ENCODE peak calls at places on chromosomes 13 and 19, in four cellular contexts. One of them, this sample, is unnamed.

GRCh38 chr13:59424661-59425060 is 739.1 kb downstream of the DIAPH3 start:
- DNase-seq in ACHN: no peak
- DNase-seq in NCI-H748 treated with DMSO at 0.1 percent for 48 hours: no peak
- DNase-seq in stimulated activated CD8-positive, alpha-beta memory T cell treated with anti-CD3 and anti-CD28 coated beads, Interleukin-7, amount 100 ng/mL, for 48 hours: no peak
- DNase-seq in this sample: no peak

GRCh38 chr19:29562299-29563297 is 36.8 kb downstream of the VSTM2B start:
- DNase-seq in ACHN: no peak
- DNase-seq in NCI-H748 treated with DMSO at 0.1 percent for 48 hours: no peak
- DNase-seq in stimulated activated CD8-positive, alpha-beta memory T cell treated with anti-CD3 and anti-CD28 coated beads, Interleukin-7, amount 100 ng/mL, for 48 hours: no peak
- DNase-seq in this sample: no peak

GRCh38 chr19:4506449-4507149 is 11.7 kb downstream of the PLIN4 start:
- DNase-seq in ACHN: peak
- DNase-seq in NCI-H748 treated with DMSO at 0.1 percent for 48 hours: no peak
- DNase-seq in stimulated activated CD8-positive, alpha-beta memory T cell treated with anti-CD3 and anti-CD28 coated beads, Interleukin-7, amount 100 ng/mL, for 48 hours: no peak
- DNase-seq in this sample: peak

GRCh38 chr13:65940720-65941119 is 1289.4 kb downstream of the PCDH9 start:
- DNase-seq in ACHN: no peak
- DNase-seq in NCI-H748 treated with DMSO at 0.1 percent for 48 hours: peak
- DNase-seq in stimulated activated CD8-positive, alpha-beta memory T cell treated with anti-CD3 and anti-CD28 coated beads, Interleukin-7, amount 100 ng/mL, for 48 hours: no peak
- DNase-seq in this sample: no peak

GRCh38 chr13:52010890-52011689 is at the start of gene ATP7B:
- DNase-seq in ACHN: no peak
- DNase-seq in NCI-H748 treated with DMSO at 0.1 percent for 48 hours: peak
- DNase-seq in stimulated activated CD8-positive, alpha-beta memory T cell treated with anti-CD3 and anti-CD28 coated beads, Interleukin-7, amount 100 ng/mL, for 48 hours: no peak
- DNase-seq in this sample: no peak

GRCh38 chr19:41263042-41263849 is 926 bp upstream of the HNRNPUL1 start:
- DNase-seq in ACHN: no peak
- DNase-seq in NCI-H748 treated with DMSO at 0.1 percent for 48 hours: no peak
- DNase-seq in stimulated activated CD8-positive, alpha-beta memory T cell treated with anti-CD3 and anti-CD28 coated beads, Interleukin-7, amount 100 ng/mL, for 48 hours: peak
- DNase-seq in this sample: no peak

GRCh38 chr13:44904982-44905381 is 84.3 kb downstream of the NUFIP1 start:
- DNase-seq in ACHN: no peak
- DNase-seq in NCI-H748 treated with DMSO at 0.1 percent for 48 hours: no peak
- DNase-seq in stimulated activated CD8-positive, alpha-beta memory T cell treated with anti-CD3 and anti-CD28 coated beads, Interleukin-7, amount 100 ng/mL, for 48 hours: no peak
- DNase-seq in this sample: peak

GRCh38 chr13:102548811-102549210 is 48.0 kb upstream of the TPP2 start:
- DNase-seq in ACHN: no peak
- DNase-seq in NCI-H748 treated with DMSO at 0.1 percent for 48 hours: no peak
- DNase-seq in stimulated activated CD8-positive, alpha-beta memory T cell treated with anti-CD3 and anti-CD28 coated beads, Interleukin-7, amount 100 ng/mL, for 48 hours: no peak
- DNase-seq in this sample: no peak

GRCh38 chr13:34391071-34391470 is 551.0 kb upstream of the NBEA start:
- DNase-seq in ACHN: no peak
- DNase-seq in NCI-H748 treated with DMSO at 0.1 percent for 48 hours: no peak
- DNase-seq in stimulated activated CD8-positive, alpha-beta memory T cell treated with anti-CD3 and anti-CD28 coated beads, Interleukin-7, amount 100 ng/mL, for 48 hours: no peak
- DNase-seq in this sample: no peak

GRCh38 chr19:10565567-10566407 is at the start of gene KRI1:
- DNase-seq in ACHN: peak
- DNase-seq in NCI-H748 treated with DMSO at 0.1 percent for 48 hours: peak
- DNase-seq in stimulated activated CD8-positive, alpha-beta memory T cell treated with anti-CD3 and anti-CD28 coated beads, Interleukin-7, amount 100 ng/mL, for 48 hours: peak
- DNase-seq in this sample: peak